ENCODE peak calls at places on chromosomes 2 and 18, in five cellular contexts. Q is spleen, Y is GM12878, W is left ventricle myocardium inferior, U is cardiac muscle cell. D is an unnamed sample.

GRCh38 chr18:9366126-9366714 is 31.6 kb downstream of the TWSG1 start:
- DNase-seq in Q (no peak), Y (no peak), W (no peak), U (peak), D (peak)

GRCh38 chr2:128425731-128426620 is 107.3 kb upstream of the HS6ST1 start:
- DNase-seq in Q (peak), Y (no peak), W (no peak), U (peak), D (no peak)

GRCh38 chr18:44036500-44036899 is 644.2 kb upstream of the SETBP1 start:
- DNase-seq in Q (no peak), Y (no peak), W (peak), U (peak), D (no peak)

GRCh38 chr2:236965021-236965840 is 120.5 kb upstream of the COPS8 start:
- DNase-seq in Q (no peak), Y (no peak), W (no peak), U (no peak), D (no peak)

GRCh38 chr18:5097116-5097703 is 99.8 kb downstream of the AKAIN1 start:
- DNase-seq in Q (no peak), Y (no peak), W (no peak), U (no peak), D (no peak)

GRCh38 chr2:102301867-102302362 is 9.4 kb upstream of the IL1RL1 start:
- DNase-seq in Q (no peak), Y (peak), W (no peak), U (peak), D (no peak)

GRCh38 chr2:196315388-196316049 is 144.1 kb upstream of the STK17B start:
- DNase-seq in Q (no peak), Y (no peak), W (no peak), U (peak), D (peak)

GRCh38 chr2:240685771-240686371 is 3.2 kb upstream of the AQP12B start:
- DNase-seq in Q (no peak), Y (no peak), W (no peak), U (no peak), D (no peak)

GRCh38 chr2:179528576-179529069 is 264.0 kb upstream of the SESTD1 start:
- DNase-seq in Q (no peak), Y (no peak), W (no peak), U (no peak), D (no peak)

GRCh38 chr2:129058981-129059380 is 740.3 kb upstream of the HS6ST1 start:
- DNase-seq in Q (no peak), Y (no peak), W (no peak), U (no peak), D (no peak)

GRCh38 chr2:240586919-240587800 is 626 bp downstream of the CAPN10 start:
- DNase-seq in Q (peak), Y (no peak), W (peak), U (no peak), D (no peak)

GRCh38 chr18:11808001-11808855 is 43.0 kb upstream of the CHMP1B start:
- DNase-seq in Q (no peak), Y (no peak), W (no peak), U (peak), D (peak)

GRCh38 chr2:219368690-219369108 is 19.0 kb downstream of the DNPEP start:
- DNase-seq in Q (no peak), Y (no peak), W (no peak), U (peak), D (no peak)

GRCh38 chr2:217827430-217828201 is 175.2 kb downstream of the TNS1 start:
- DNase-seq in Q (no peak), Y (no peak), W (peak), U (peak), D (no peak)
- H3K27ac ChIP-seq in Q (peak), Y (no peak), W (peak), U (no peak), D (no peak)

DNA sequence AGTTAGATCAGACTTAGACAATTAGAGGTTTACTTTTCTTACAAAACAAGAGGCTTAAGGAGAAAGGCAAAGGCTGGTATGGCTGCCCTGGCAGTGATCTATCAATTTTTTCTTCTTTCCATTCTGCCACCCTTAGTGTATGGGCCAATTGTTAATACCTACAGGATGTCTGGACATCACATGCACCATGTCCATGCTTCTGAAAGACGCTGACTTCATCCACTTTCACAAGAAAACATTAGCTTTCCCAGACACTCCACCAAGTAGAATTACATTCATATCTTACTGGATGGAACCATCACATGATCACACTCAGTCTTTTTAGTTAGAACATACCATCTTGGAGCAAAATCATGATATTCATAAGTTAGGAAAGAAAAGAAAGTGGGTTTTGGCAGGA is 120.9 kb downstream of the ARHGAP28 start:
- DNase-seq in Q (no peak), Y (no peak), W (no peak), U (no peak), D (no peak)
- H3K27ac ChIP-seq in Q (no peak), Y (no peak), W (no peak), U (no peak), D (no peak)

GRCh38 chr2:85238607-85239006 is 89.2 kb downstream of the TGOLN2 start:
- DNase-seq in Q (peak), Y (no peak), W (no peak), U (no peak), D (no peak)
- H3K27ac ChIP-seq in Q (no peak), Y (no peak), W (no peak), U (no peak), D (peak)

GRCh38 chr18:3775996-3776395 is 326.0 kb downstream of the TGIF1 start:
- DNase-seq in Q (no peak), Y (no peak), W (no peak), U (no peak), D (no peak)
- H3K27ac ChIP-seq in Q (no peak), Y (no peak), W (no peak), U (no peak), D (no peak)

D was measured in epithelial cell of prostate.